ENCODE peak calls at places on chromosomes 3 and 15, in eight cellular contexts. E is stomach, C is IMR-90, A is left ventricle myocardium inferior, M is fibroblast of lung, P is body of pancreas, S is lung, T is cardiac muscle cell. Z is an unnamed sample.

GRCh38 chr3:10600159-10601125 is 95.1 kb upstream of the ATP2B2 start:
- DNase-seq in P (no peak), T (no peak), S (no peak), C (no peak), M (peak), A (no peak), E (no peak), Z (no peak)

GRCh38 chr3:178794711-178795110 is 258.5 kb downstream of the KCNMB2 start:
- DNase-seq in M (no peak), E (no peak), C (no peak), A (no peak), T (no peak), P (no peak), S (no peak), Z (no peak)

GRCh38 chr15:38560456-38560926 is 4.1 kb downstream of the RASGRP1 start:
- DNase-seq in E (no peak), T (no peak), P (no peak), M (no peak), C (no peak), S (no peak), A (no peak), Z (no peak)

GRCh38 chr3:141115752-141116541 is 64.8 kb downstream of the SPSB4 start:
- DNase-seq in S (no peak), C (no peak), T (no peak), A (no peak), P (no peak), E (no peak), M (no peak), Z (no peak)

GRCh38 chr3:8303466-8303865 is 198.2 kb upstream of the LMCD1 start:
- DNase-seq in C (peak), P (no peak), M (peak), A (no peak), E (no peak), T (no peak), S (no peak), Z (no peak)

GRCh38 chr3:58008140-58009025 is at the start of gene FLNB:
- DNase-seq in A (peak), T (peak), M (peak), C (peak), E (peak), S (peak), P (peak), Z (peak)

GRCh38 chr3:32154180-32154579 is 47.8 kb downstream of the GPD1L start:
- DNase-seq in M (no peak), T (no peak), S (no peak), A (no peak), P (no peak), C (no peak), E (no peak), Z (no peak)

GRCh38 chr15:76983588-76984379 is 11.1 kb upstream of the PSTPIP1 start:
- DNase-seq in T (peak), S (no peak), M (no peak), C (no peak), A (no peak), E (no peak), P (no peak), Z (no peak)

GRCh38 chr3:126342991-126343661 is 14.1 kb downstream of the KLF15 start:
- DNase-seq in T (peak), M (no peak), E (peak), C (peak), S (no peak), A (no peak), P (no peak), Z (no peak)

GRCh38 chr3:71066356-71066755 is 517.2 kb downstream of the FOXP1 start:
- DNase-seq in M (no peak), E (peak), S (no peak), A (no peak), T (no peak), C (no peak), P (peak), Z (no peak)

GRCh38 chr3:21487520-21487919 is 263.5 kb downstream of the ZNF385D start:
- DNase-seq in C (no peak), A (no peak), M (no peak), S (no peak), P (no peak), E (no peak), T (no peak), Z (no peak)

GRCh38 chr3:162292409-162292808 is 795.8 kb downstream of the OTOL1 start:
- DNase-seq in T (peak), A (no peak), P (no peak), M (peak), C (no peak), S (no peak), E (no peak), Z (no peak)

GRCh38 chr3:129687586-129688125 is 81.2 kb upstream of the PLXND1 start:
- DNase-seq in T (no peak), M (peak), A (no peak), C (no peak), E (no peak), S (no peak), P (no peak), Z (no peak)

GRCh38 chr15:76986743-76987142 is 8.2 kb upstream of the PSTPIP1 start:
- DNase-seq in M (no peak), T (no peak), A (no peak), E (no peak), P (no peak), C (no peak), S (no peak), Z (no peak)

GRCh38 chr3:50817756-50818518 is 143.2 kb downstream of the DOCK3 start:
- DNase-seq in C (no peak), T (no peak), M (no peak), S (no peak), E (no peak), P (no peak), A (no peak), Z (no peak)

GRCh38 chr3:44516230-44516629 is 38.8 kb upstream of the ZNF445 start:
- DNase-seq in C (no peak), E (no peak), M (no peak), S (no peak), T (no peak), A (no peak), P (no peak), Z (no peak)

GRCh38 chr3:58260261-58260731 is 22.7 kb downstream of the ABHD6 start:
- DNase-seq in C (peak), S (no peak), A (no peak), P (no peak), T (peak), M (peak), E (no peak), Z (peak)

GRCh38 chr3:36429986-36430485 is 49.7 kb downstream of the STAC start:
- DNase-seq in E (no peak), T (no peak), M (no peak), P (no peak), S (no peak), C (no peak), A (no peak), Z (no peak)

GRCh38 chr3:18891641-18892040 is 256.7 kb upstream of the KCNH8 start:
- DNase-seq in E (no peak), T (no peak), P (no peak), M (no peak), S (no peak), C (no peak), A (no peak), Z (no peak)

GRCh38 chr15:61299060-61299763 is 70.1 kb upstream of the RORA start:
- DNase-seq in C (no peak), A (no peak), E (no peak), S (peak), M (no peak), P (no peak), T (no peak), Z (no peak)

GRCh38 chr3:126355777-126356372 is 1.3 kb downstream of the KLF15 start:
- DNase-seq in C (peak), P (peak), T (peak), M (peak), E (peak), A (peak), S (peak), Z (peak)

GRCh38 chr15:100291106-100291505 is 50.7 kb downstream of the ADAMTS17 start:
- DNase-seq in S (no peak), T (peak), A (no peak), C (no peak), P (no peak), M (peak), E (no peak), Z (no peak)

GRCh38 chr3:14303336-14304100 is 98.9 kb upstream of the SLC6A6 start:
- DNase-seq in C (peak), A (no peak), P (no peak), E (no peak), S (no peak), M (no peak), T (no peak), Z (no peak)

GRCh38 chr3:42742688-42743087 is 30.4 kb downstream of the CCDC13 start:
- DNase-seq in E (no peak), A (no peak), C (no peak), P (no peak), T (no peak), M (no peak), S (no peak), Z (no peak)

GRCh38 chr15:67587754-67588153 is 45.3 kb downstream of the MAP2K5 start:
- DNase-seq in T (no peak), S (no peak), C (no peak), E (no peak), A (no peak), M (no peak), P (no peak), Z (no peak)

GRCh38 chr3:187913617-187914033 is 168.4 kb upstream of the BCL6 start:
- DNase-seq in T (peak), A (no peak), S (no peak), E (no peak), M (peak), P (no peak), C (peak), Z (peak)

GRCh38 chr15:31472636-31473383 is 146.2 kb downstream of the KLF13 start:
- DNase-seq in T (peak), M (peak), A (no peak), P (no peak), S (no peak), C (peak), E (peak), Z (peak)

GRCh38 chr3:127441764-127442163 is 148.8 kb downstream of the TPRA1 start:
- DNase-seq in P (no peak), M (no peak), C (no peak), E (peak), S (no peak), T (no peak), A (no peak), Z (no peak)

GRCh38 chr3:127438951-127439350 is 151.1 kb upstream of the PRR20G start:
- DNase-seq in A (no peak), T (no peak), E (peak), P (no peak), M (no peak), C (no peak), S (no peak), Z (no peak)

GRCh38 chr3:127439621-127440020 is 150.9 kb downstream of the TPRA1 start:
- DNase-seq in E (no peak), A (no peak), S (no peak), P (no peak), T (no peak), M (no peak), C (no peak), Z (no peak)

GRCh38 chr3:127438371-127438770 is 150.5 kb upstream of the PRR20G start:
- DNase-seq in E (no peak), C (no peak), M (no peak), A (no peak), T (no peak), S (no peak), P (no peak), Z (no peak)

GRCh38 chr3:127440384-127440783 is 150.1 kb downstream of the TPRA1 start:
- DNase-seq in E (peak), P (no peak), M (no peak), S (no peak), T (no peak), C (no peak), A (no peak), Z (no peak)
- H3K27ac ChIP-seq in E (no peak), P (no peak), M (no peak), S (no peak), T (no peak), C (no peak), A (no peak), Z (no peak)

GRCh38 chr3:30658328-30659052 is 52.1 kb downstream of the TGFBR2 start:
- DNase-seq in P (no peak), E (no peak), T (peak), M (peak), A (no peak), C (peak), S (no peak), Z (peak)
- TF ChIP-seq CTCF in P (no peak), E (no peak), T (no peak), M (no peak), A (no peak), C (no peak), S (no peak), Z (no peak)

GRCh38 chr3:16883057-16883725 is 1.6 kb upstream of the PLCL2 start:
- DNase-seq in A (no peak), E (no peak), T (no peak), P (no peak), C (no peak), M (no peak), S (no peak), Z (no peak)
- H3K4me3 ChIP-seq in A (peak), E (no peak), T (no peak), P (no peak), C (no peak), M (no peak), S (no peak), Z (no peak)

DNA sequence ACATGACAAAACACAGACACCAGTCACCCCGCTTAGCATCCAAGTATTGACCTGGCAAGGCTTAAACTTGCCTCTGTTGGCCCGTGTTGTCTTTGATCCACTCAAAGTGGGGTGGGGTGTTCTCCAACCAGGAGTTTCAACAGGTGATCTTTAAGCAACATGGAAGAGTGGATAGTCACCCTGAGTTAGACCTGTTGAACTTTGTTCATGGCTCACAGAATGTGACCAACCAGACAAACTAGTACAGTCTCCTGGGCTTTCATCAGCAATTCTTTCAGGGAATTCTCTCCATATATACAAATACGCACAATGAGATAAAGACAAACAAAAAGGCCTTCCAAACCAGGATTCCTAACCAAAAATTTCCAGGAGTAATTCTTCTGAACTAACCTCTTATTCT is 11.9 kb downstream of the LEKR1 start:
- DNase-seq in S (no peak), C (no peak), A (no peak), M (no peak), T (no peak), E (no peak), P (no peak), Z (no peak)
- H3K27ac ChIP-seq in S (no peak), C (no peak), A (no peak), M (no peak), T (no peak), E (no peak), P (no peak), Z (no peak)

Z was measured in brain microvascular endothelial cell.